ENCODE peak calls at places on chromosomes 5 and 9, in nine cellular contexts. A is BE2C, M is glutamatergic neuron, B is AG10803, N is OCI-LY7, Z is choroid plexus epithelial cell, O is AG04450, V is cardiac muscle cell, D is dorsolateral prefrontal cortex. Y is an unnamed sample.

GRCh38 chr9:125544988-125545651 is 161.9 kb downstream of the MAPKAP1 start:
- DNase-seq in N (no peak), O (peak), B (peak), V (no peak), D (no peak), Z (peak), M (no peak), A (no peak), Y (peak)

GRCh38 chr5:71955718-71956117 is 151.6 kb upstream of the MAP1B start:
- DNase-seq in D (no peak), Z (no peak), B (no peak), A (no peak), M (no peak), N (no peak), O (no peak), V (no peak), Y (no peak)

GRCh38 chr5:10513501-10514442 is 50.1 kb upstream of the ANKRD33B start:
- DNase-seq in Z (peak), V (peak), A (no peak), D (no peak), O (peak), M (no peak), N (no peak), B (peak), Y (peak)

GRCh38 chr5:143652104-143652700 is 159.8 kb upstream of the HMHB1 start:
- DNase-seq in Z (peak), B (peak), M (no peak), A (no peak), D (no peak), O (no peak), V (no peak), N (no peak), Y (no peak)

GRCh38 chr9:87263291-87263690 is 234.4 kb upstream of the DAPK1 start:
- DNase-seq in M (peak), Z (no peak), A (no peak), D (no peak), N (no peak), B (no peak), O (no peak), V (no peak), Y (no peak)

GRCh38 chr9:72807765-72808445 is 144.9 kb downstream of the ALDH1A1 start:
- DNase-seq in B (no peak), M (no peak), N (peak), Z (peak), A (no peak), D (no peak), V (no peak), O (no peak), Y (no peak)

GRCh38 chr9:138049085-138049778 is 171.7 kb downstream of the CACNA1B start:
- DNase-seq in A (no peak), D (peak), M (no peak), O (no peak), Z (no peak), N (no peak), B (no peak), V (no peak), Y (no peak)

GRCh38 chr9:113636165-113636564 is 172.6 kb downstream of the RGS3 start:
- DNase-seq in V (no peak), A (no peak), B (no peak), N (no peak), O (no peak), M (no peak), D (peak), Z (peak), Y (peak)

GRCh38 chr9:114001410-114001685 is 76.8 kb downstream of the AMBP start:
- DNase-seq in D (no peak), V (no peak), Z (no peak), B (no peak), A (peak), O (no peak), N (no peak), M (no peak), Y (peak)

GRCh38 chr5:6943749-6944148 is 230.5 kb downstream of the TENT4A start:
- DNase-seq in M (no peak), B (no peak), V (no peak), Z (no peak), D (no peak), A (no peak), N (no peak), O (no peak), Y (no peak)

GRCh38 chr9:118529210-118529609 is 825.0 kb downstream of the TLR4 start:
- DNase-seq in N (no peak), B (peak), O (no peak), M (no peak), A (no peak), D (no peak), V (no peak), Z (peak), Y (no peak)

GRCh38 chr9:121071356-121071755 is 3.4 kb upstream of the CNTRL start:
- DNase-seq in V (no peak), Z (no peak), B (no peak), O (no peak), A (no peak), M (no peak), D (no peak), N (no peak), Y (no peak)

GRCh38 chr5:177472460-177473441 is 683 bp downstream of the DBN1 start:
- DNase-seq in D (no peak), N (peak), Z (no peak), A (peak), M (peak), V (peak), O (no peak), B (no peak), Y (peak)

GRCh38 chr5:9126490-9126889 is 419.4 kb downstream of the SEMA5A start:
- DNase-seq in D (no peak), V (no peak), N (no peak), Z (peak), A (no peak), M (no peak), O (no peak), B (no peak), Y (no peak)

GRCh38 chr9:105712773-105713172 is 18.4 kb downstream of the TMEM38B start:
- DNase-seq in Z (no peak), V (no peak), N (no peak), D (no peak), O (no peak), M (no peak), A (peak), B (no peak), Y (peak)

GRCh38 chr5:93717162-93717561 is 24.2 kb downstream of the POU5F2 start:
- DNase-seq in N (no peak), M (no peak), O (no peak), B (peak), Z (peak), A (peak), D (no peak), V (peak), Y (no peak)

GRCh38 chr9:128555180-128555721 is 2.9 kb downstream of the SPTAN1 start:
- DNase-seq in M (no peak), B (peak), O (peak), D (no peak), N (no peak), V (peak), A (no peak), Z (peak), Y (no peak)

GRCh38 chr5:109888980-109889379 is 199.3 kb downstream of the MAN2A1 start:
- DNase-seq in B (no peak), A (no peak), D (no peak), Z (no peak), N (no peak), V (no peak), M (no peak), O (no peak), Y (no peak)

GRCh38 chr9:107033974-107034373 is 171.0 kb downstream of the ZNF462 start:
- DNase-seq in N (no peak), O (no peak), M (no peak), A (no peak), V (no peak), D (no peak), Z (no peak), B (no peak), Y (no peak)

GRCh38 chr5:90866333-90866732 is 307.7 kb downstream of the ADGRV1 start:
- DNase-seq in D (no peak), A (no peak), V (peak), M (no peak), B (peak), O (no peak), N (peak), Z (peak), Y (peak)

GRCh38 chr5:43073597-43074546 is 33.8 kb upstream of the ANXA2R start:
- DNase-seq in M (no peak), B (peak), A (peak), D (no peak), N (peak), O (no peak), V (peak), Z (peak), Y (no peak)

GRCh38 chr5:10133830-10134229 is 115.9 kb downstream of the ATPSCKMT start:
- DNase-seq in O (no peak), Z (peak), D (no peak), M (no peak), B (peak), N (no peak), V (no peak), A (no peak), Y (no peak)

GRCh38 chr5:158805195-158805594 is 294.5 kb downstream of the EBF1 start:
- DNase-seq in B (no peak), V (no peak), M (no peak), N (no peak), Z (no peak), O (no peak), A (peak), D (no peak), Y (no peak)

GRCh38 chr5:170151105-170151831 is 45.6 kb downstream of the FOXI1 start:
- DNase-seq in D (no peak), M (no peak), Z (peak), N (no peak), V (peak), O (no peak), B (peak), A (no peak), Y (peak)

GRCh38 chr5:432201-432927 is 10.6 kb upstream of the EXOC3 start:
- DNase-seq in B (no peak), V (no peak), O (no peak), A (no peak), D (no peak), N (no peak), Z (no peak), M (peak), Y (peak)

GRCh38 chr5:430214-430925 is 12.6 kb upstream of the EXOC3 start:
- DNase-seq in V (no peak), Z (no peak), O (no peak), M (peak), N (no peak), B (no peak), A (no peak), D (no peak), Y (peak)

GRCh38 chr5:431711-432050 is 11.3 kb upstream of the EXOC3 start:
- DNase-seq in D (no peak), V (no peak), B (no peak), Z (no peak), A (no peak), N (no peak), O (no peak), M (no peak), Y (peak)

GRCh38 chr5:429453-430188 is 13.4 kb upstream of the EXOC3 start:
- DNase-seq in M (peak), A (peak), Z (peak), N (no peak), B (peak), V (no peak), D (no peak), O (no peak), Y (peak)

DNA sequence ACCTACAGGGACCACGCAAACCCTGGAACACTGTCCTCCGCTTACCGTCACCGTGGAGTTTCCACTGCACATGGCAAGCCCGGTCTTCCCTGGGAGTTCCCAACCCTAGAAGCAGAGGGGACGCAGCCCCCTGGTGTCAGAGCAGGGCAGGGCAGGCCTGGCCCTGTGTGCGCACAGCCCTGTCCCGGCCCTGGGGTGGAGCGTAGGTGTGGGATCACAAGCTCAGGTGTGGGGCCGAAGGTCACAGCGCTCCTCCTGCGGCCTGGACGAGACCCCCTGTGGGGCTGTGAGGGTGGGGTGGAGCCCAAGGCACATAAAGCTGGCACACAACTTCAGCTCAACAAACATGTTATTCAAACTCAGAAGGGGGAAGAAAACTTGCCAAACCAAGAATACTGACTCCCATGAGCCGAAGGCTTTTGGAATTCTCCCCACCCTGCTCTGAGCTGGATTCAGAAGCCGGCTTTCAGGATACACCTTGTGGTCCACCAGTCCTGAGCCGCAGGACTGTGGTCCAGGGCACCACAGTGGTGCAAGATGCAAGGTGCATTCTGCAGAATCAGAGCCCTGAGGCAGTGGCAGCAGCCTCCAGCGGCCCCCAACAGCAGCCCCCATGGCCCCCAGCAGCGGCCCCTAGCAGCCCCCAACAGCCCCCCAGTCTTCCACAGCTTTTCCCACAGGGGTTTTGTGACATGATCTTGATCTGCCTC is 11.8 kb upstream of the EXOC3 start:
- DNase-seq in V (peak), B (peak), N (peak), O (no peak), A (peak), Z (peak), D (no peak), M (peak), Y (peak)
- TF ChIP-seq CTCF in V (peak), B (peak), N (peak), O (peak), A (peak), Z (peak), D (peak), M (peak), Y (peak)

GRCh38 chr5:178861627-178862026 is 1.9 kb downstream of the ZNF354B start:
- DNase-seq in V (no peak), D (no peak), O (no peak), Z (no peak), A (no peak), N (no peak), B (no peak), M (no peak), Y (no peak)

GRCh38 chr5:178854284-178854683 is 5.5 kb upstream of the ZNF354B start:
- DNase-seq in V (no peak), D (no peak), A (no peak), M (no peak), O (no peak), Z (no peak), B (no peak), N (no peak), Y (no peak)

DNA sequence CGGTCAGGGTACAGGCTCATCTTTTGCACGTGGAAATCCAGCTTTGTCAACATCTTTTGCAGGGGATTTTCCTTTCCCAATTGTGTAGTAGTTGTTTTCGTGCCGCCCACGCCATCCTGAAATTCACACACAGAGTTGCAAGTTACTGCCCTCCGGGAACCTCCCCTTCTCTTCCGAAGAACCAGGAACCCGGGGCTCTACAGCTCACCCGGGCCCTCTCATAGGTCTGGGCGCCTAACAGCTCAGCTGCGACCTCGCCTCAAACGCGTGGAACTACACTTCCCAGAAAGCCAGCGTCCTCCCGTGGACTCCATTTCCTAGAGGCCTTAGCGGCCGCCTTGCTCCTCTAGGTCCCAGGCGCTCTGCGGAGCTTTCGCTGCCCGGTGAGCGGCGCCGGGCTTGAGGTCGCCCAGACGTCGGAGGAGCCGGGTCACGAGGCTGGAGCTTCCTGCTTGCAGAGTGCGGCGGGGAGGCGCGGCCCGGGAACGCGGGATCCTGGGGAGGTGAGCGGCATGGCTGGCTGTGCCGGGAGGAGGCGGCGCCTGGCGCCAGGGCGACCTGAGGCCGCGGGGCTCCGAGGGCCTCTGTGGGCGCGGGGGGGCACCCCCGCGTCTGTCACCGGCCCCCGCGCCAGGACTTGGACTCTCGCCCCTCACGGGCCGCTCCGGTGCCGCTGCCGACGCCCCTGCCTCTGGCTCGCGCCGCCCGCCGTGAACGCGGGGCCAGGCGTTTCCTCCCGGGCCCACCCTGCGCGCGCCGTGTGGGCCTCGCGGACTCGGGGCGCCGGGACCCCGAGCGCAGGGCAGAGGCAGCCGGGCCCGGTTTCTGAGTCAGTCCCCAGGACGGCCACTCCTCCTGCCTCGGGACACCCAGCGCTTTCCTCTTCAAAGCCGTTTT is at the start of gene ZNF354B:
- DNase-seq in O (peak), V (peak), A (peak), B (peak), Z (peak), N (peak), D (peak), M (peak), Y (peak)
- TF ChIP-seq CTCF in O (peak), V (peak), A (peak), B (peak), Z (peak), N (no peak), D (peak), M (no peak), Y (no peak)

DNA sequence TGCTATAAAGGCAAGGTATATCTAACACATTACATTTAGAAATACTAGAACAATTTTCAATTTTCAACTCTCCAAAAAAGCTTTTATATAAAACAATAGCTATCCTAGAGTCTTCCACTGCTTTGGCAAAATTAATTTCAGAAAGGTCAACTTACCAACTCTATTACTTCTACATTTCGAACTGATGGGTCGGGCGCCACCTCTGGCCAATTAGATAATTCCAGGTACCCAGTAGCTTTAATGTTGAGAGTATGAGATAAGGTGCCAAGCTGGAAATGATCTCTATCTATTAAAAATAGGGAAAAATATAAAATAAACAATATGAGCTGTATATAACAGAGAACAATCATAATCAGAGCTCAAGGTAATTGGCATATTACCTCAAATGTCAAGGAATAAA is 166.6 kb downstream of the AP3B1 start:
- DNase-seq in A (peak), V (peak), D (no peak), B (no peak), N (peak), O (no peak), M (peak), Z (no peak), Y (no peak)
- TF ChIP-seq CTCF in A (peak), V (no peak), D (no peak), B (peak), N (peak), O (peak), M (peak), Z (peak), Y (peak)

GRCh38 chr9:108125541-108125940 is 636.0 kb upstream of the KLF4 start:
- DNase-seq in N (no peak), B (no peak), Z (no peak), V (no peak), D (no peak), M (no peak), O (no peak), A (no peak), Y (no peak)
- TF ChIP-seq CTCF in N (peak), B (peak), Z (peak), V (peak), D (peak), M (peak), O (peak), A (peak), Y (peak)

GRCh38 chr5:173583384-173583783 is 33.1 kb downstream of the BOD1 start:
- DNase-seq in A (no peak), Z (no peak), M (no peak), V (no peak), B (no peak), O (no peak), D (no peak), N (no peak), Y (no peak)
- TF ChIP-seq CTCF in A (no peak), Z (no peak), M (no peak), V (no peak), B (no peak), O (no peak), D (no peak), N (no peak), Y (no peak)

DNA sequence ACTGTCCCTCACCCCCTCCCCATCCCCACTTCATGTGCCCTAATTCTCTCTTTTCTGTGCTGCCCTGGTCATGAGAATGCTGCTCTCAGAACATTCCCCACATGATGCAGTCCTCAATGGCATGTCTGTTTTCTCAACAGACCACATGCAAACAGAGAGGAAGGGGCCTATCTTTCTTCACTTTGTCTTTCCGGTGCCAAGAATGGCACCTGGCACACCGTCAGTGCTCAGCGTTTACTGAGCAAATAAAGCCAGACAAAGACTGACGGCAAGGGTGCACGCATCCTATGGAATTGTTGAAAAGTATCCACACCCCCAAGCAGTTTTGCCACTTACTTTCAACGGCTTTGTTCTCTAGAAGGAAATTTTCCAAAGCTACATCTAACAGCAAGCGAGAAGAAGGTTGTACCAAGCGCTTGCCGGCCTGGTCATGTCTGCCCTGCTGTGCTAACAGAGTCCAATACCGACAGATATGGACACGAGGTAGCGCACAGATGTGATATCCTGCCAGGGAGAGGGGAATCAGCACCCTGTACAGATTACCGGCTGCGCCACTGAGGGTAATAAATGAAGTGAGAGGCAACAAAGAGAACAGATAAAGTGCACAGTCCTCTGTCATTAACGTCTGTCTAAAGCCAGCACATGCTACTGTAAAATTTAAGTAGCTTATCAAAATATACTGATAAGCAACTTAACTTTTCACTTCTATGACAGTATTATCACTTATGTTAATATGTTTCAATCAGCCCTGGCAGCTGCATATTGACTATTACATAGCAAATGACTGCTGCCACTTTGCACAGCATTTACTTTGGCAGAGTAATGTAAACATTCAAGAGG is 251.7 kb downstream of the DENND1A start:
- DNase-seq in A (peak), V (peak), N (peak), Z (no peak), O (no peak), B (no peak), M (no peak), D (no peak), Y (peak)
- TF ChIP-seq CTCF in A (no peak), V (no peak), N (no peak), Z (no peak), O (no peak), B (no peak), M (no peak), D (no peak), Y (no peak)

Y was measured in osteoblast.